ENCODE peak calls at places on chromosomes 7 and 10, in five cellular contexts. One of them, this sample, is unnamed.

GRCh38 chr7:16130127-16131110 is 290.9 kb downstream of the CRPPA start:
- DNase-seq in HepG2: no peak
- DNase-seq in SK-N-SH: no peak
- DNase-seq in GM12878: no peak
- DNase-seq in K562: no peak
- DNase-seq in this sample: no peak

GRCh38 chr7:25456467-25457171 is 228.3 kb upstream of the NPVF start:
- DNase-seq in HepG2: no peak
- DNase-seq in SK-N-SH: peak
- DNase-seq in GM12878: no peak
- DNase-seq in K562: no peak
- DNase-seq in this sample: no peak

GRCh38 chr10:116688241-116688711 is 54.1 kb downstream of the HSPA12A start:
- DNase-seq in HepG2: no peak
- DNase-seq in SK-N-SH: no peak
- DNase-seq in GM12878: no peak
- DNase-seq in K562: no peak
- DNase-seq in this sample: no peak

GRCh38 chr10:91006752-91007346 is 86.0 kb upstream of the ANKRD1 start:
- DNase-seq in HepG2: no peak
- DNase-seq in SK-N-SH: no peak
- DNase-seq in GM12878: peak
- DNase-seq in K562: no peak
- DNase-seq in this sample: no peak

GRCh38 chr10:47167591-47167990 is 132.4 kb upstream of the GDF10 start:
- DNase-seq in HepG2: no peak
- DNase-seq in SK-N-SH: no peak
- DNase-seq in GM12878: no peak
- DNase-seq in K562: no peak
- DNase-seq in this sample: no peak

GRCh38 chr7:83439021-83439420 is 209.9 kb downstream of the SEMA3E start:
- DNase-seq in HepG2: no peak
- DNase-seq in SK-N-SH: no peak
- DNase-seq in GM12878: no peak
- DNase-seq in K562: no peak
- DNase-seq in this sample: no peak

GRCh38 chr10:12703141-12703540 is 298.4 kb downstream of the CCDC3 start:
- DNase-seq in HepG2: no peak
- DNase-seq in SK-N-SH: no peak
- DNase-seq in GM12878: no peak
- DNase-seq in K562: no peak
- DNase-seq in this sample: no peak

GRCh38 chr7:79452495-79453265 is 787 bp downstream of the MAGI2 start:
- DNase-seq in HepG2: peak
- DNase-seq in SK-N-SH: peak
- DNase-seq in GM12878: no peak
- DNase-seq in K562: no peak
- DNase-seq in this sample: peak

GRCh38 chr10:113880236-113880635 is 25.8 kb downstream of the NHLRC2 start:
- DNase-seq in HepG2: no peak
- DNase-seq in SK-N-SH: no peak
- DNase-seq in GM12878: no peak
- DNase-seq in K562: no peak
- DNase-seq in this sample: no peak

GRCh38 chr10:97136744-97137143 is 49.0 kb downstream of the SLIT1 start:
- DNase-seq in HepG2: no peak
- DNase-seq in SK-N-SH: no peak
- DNase-seq in GM12878: no peak
- DNase-seq in K562: no peak
- DNase-seq in this sample: no peak

GRCh38 chr10:70445718-70446485 is 4.4 kb upstream of the NODAL start:
- DNase-seq in HepG2: no peak
- DNase-seq in SK-N-SH: no peak
- DNase-seq in GM12878: no peak
- DNase-seq in K562: no peak
- DNase-seq in this sample: no peak

GRCh38 chr7:19491821-19492452 is 216.9 kb downstream of the POLR1F start:
- DNase-seq in HepG2: no peak
- DNase-seq in SK-N-SH: peak
- DNase-seq in GM12878: no peak
- DNase-seq in K562: peak
- DNase-seq in this sample: peak

GRCh38 chr7:46859963-46860475 is 721.9 kb downstream of the TNS3 start:
- DNase-seq in HepG2: no peak
- DNase-seq in SK-N-SH: no peak
- DNase-seq in GM12878: no peak
- DNase-seq in K562: no peak
- DNase-seq in this sample: no peak

GRCh38 chr7:133053321-133053891 is 28.5 kb downstream of the CHCHD3 start:
- DNase-seq in HepG2: no peak
- DNase-seq in SK-N-SH: no peak
- DNase-seq in GM12878: no peak
- DNase-seq in K562: no peak
- DNase-seq in this sample: no peak

GRCh38 chr7:131543298-131543697 is 13.1 kb downstream of the PODXL start:
- DNase-seq in HepG2: no peak
- DNase-seq in SK-N-SH: no peak
- DNase-seq in GM12878: no peak
- DNase-seq in K562: no peak
- DNase-seq in this sample: no peak

GRCh38 chr7:101218236-101219130 is 518 bp downstream of the ZNHIT1 start:
- DNase-seq in HepG2: no peak
- DNase-seq in SK-N-SH: no peak
- DNase-seq in GM12878: no peak
- DNase-seq in K562: no peak
- DNase-seq in this sample: no peak

GRCh38 chr10:73843254-73843653 is 31.1 kb downstream of the CAMK2G start:
- DNase-seq in HepG2: no peak
- DNase-seq in SK-N-SH: no peak
- DNase-seq in GM12878: no peak
- DNase-seq in K562: no peak
- DNase-seq in this sample: no peak

GRCh38 chr10:44282606-44283300 is 102.1 kb downstream of the CXCL12 start:
- DNase-seq in HepG2: no peak
- DNase-seq in SK-N-SH: no peak
- DNase-seq in GM12878: no peak
- DNase-seq in K562: peak
- DNase-seq in this sample: no peak

GRCh38 chr7:1068656-1069055 is 19.3 kb upstream of the GPER1 start:
- DNase-seq in HepG2: peak
- DNase-seq in SK-N-SH: no peak
- DNase-seq in GM12878: no peak
- DNase-seq in K562: no peak
- DNase-seq in this sample: no peak

DNA sequence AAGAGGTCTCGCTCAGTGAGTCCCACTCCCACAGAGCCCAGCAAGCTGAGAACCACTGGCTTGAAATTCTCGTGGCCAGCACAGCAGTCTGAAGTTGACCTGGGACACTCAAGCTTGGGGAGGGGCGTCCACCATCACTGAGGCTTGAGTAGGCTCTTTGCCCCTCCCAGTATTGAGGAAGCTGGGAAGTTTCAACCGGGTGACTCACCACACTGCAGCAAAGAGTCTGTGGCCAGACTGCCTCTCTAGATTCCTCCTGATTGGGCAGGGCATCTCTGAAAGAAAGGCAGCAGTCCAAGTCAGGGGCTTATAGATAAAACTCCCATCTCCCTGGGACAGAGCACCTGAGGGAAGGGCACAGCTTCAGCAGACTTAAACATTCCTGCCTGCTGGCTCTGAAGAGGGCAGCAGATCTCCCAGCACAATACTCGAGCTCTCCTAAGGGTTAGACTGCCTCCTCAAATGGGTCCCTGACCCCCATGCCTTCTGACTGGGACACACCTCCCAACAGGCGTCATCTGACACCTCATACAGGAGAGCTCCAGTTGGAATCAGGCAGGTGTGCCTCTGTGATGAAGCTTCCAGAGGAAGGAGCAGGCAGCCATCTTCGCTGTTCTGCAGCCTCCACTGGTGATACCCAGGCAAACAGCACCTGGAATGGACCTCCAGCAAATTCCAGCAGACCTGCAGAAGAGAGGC is 970.9 kb upstream of the LRRN3 start:
- DNase-seq in HepG2: no peak
- DNase-seq in SK-N-SH: no peak
- DNase-seq in GM12878: no peak
- DNase-seq in K562: no peak
- DNase-seq in this sample: no peak
- TF ChIP-seq FOXM1 in HepG2: no peak
- TF ChIP-seq FOXM1 in SK-N-SH: no peak
- TF ChIP-seq FOXM1 in GM12878: no peak
- TF ChIP-seq FOXM1 in K562: no peak
- TF ChIP-seq FOXM1 in this sample: no peak

DNA sequence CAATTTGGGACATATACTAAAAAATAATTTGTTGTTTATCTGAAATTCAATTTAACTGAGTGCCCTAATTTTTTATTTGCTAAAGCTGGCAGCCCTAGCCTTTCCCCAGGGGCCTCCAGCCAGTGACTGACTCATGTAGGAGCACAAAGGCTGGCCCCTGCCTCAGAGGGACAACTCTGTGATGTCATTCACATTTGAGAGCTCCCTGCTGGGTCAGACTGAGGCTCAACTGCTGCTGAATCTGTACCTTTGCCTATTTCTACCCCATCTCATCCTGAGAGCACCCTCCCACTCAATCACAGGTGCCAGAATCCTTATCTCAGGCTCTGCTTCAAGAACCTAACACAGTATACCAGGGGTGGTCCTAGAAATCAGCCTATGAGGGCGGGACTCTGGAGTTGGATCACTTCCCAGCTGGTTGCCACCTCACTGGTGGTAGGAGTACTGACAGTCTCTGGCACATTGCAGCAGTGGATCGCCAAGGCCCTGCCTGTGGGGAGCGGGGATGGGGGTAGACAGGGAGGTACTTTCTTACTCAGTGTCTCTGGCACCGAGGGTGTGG is 11.6 kb downstream of the GCK start:
- DNase-seq in HepG2: no peak
- DNase-seq in SK-N-SH: no peak
- DNase-seq in GM12878: no peak
- DNase-seq in K562: no peak
- DNase-seq in this sample: peak
- TF ChIP-seq FOXM1 in HepG2: no peak
- TF ChIP-seq FOXM1 in SK-N-SH: no peak
- TF ChIP-seq FOXM1 in GM12878: no peak
- TF ChIP-seq FOXM1 in K562: no peak
- TF ChIP-seq FOXM1 in this sample: no peak

GRCh38 chr10:4111593-4111992 is 326.6 kb upstream of the KLF6 start:
- DNase-seq in HepG2: no peak
- DNase-seq in SK-N-SH: no peak
- DNase-seq in GM12878: no peak
- DNase-seq in K562: no peak
- DNase-seq in this sample: no peak
- TF ChIP-seq FOXM1 in HepG2: no peak
- TF ChIP-seq FOXM1 in SK-N-SH: no peak
- TF ChIP-seq FOXM1 in GM12878: no peak
- TF ChIP-seq FOXM1 in K562: no peak
- TF ChIP-seq FOXM1 in this sample: no peak

GRCh38 chr7:106679153-106679931 is 18.4 kb upstream of the CCDC71L start:
- DNase-seq in HepG2: no peak
- DNase-seq in SK-N-SH: no peak
- DNase-seq in GM12878: no peak
- DNase-seq in K562: peak
- DNase-seq in this sample: no peak

GRCh38 chr7:106683941-106684340 is 23.0 kb upstream of the CCDC71L start:
- DNase-seq in HepG2: no peak
- DNase-seq in SK-N-SH: no peak
- DNase-seq in GM12878: no peak
- DNase-seq in K562: no peak
- DNase-seq in this sample: no peak

GRCh38 chr7:106678795-106679152 is 17.8 kb upstream of the CCDC71L start:
- DNase-seq in HepG2: no peak
- DNase-seq in SK-N-SH: no peak
- DNase-seq in GM12878: no peak
- DNase-seq in K562: no peak
- DNase-seq in this sample: no peak

DNA sequence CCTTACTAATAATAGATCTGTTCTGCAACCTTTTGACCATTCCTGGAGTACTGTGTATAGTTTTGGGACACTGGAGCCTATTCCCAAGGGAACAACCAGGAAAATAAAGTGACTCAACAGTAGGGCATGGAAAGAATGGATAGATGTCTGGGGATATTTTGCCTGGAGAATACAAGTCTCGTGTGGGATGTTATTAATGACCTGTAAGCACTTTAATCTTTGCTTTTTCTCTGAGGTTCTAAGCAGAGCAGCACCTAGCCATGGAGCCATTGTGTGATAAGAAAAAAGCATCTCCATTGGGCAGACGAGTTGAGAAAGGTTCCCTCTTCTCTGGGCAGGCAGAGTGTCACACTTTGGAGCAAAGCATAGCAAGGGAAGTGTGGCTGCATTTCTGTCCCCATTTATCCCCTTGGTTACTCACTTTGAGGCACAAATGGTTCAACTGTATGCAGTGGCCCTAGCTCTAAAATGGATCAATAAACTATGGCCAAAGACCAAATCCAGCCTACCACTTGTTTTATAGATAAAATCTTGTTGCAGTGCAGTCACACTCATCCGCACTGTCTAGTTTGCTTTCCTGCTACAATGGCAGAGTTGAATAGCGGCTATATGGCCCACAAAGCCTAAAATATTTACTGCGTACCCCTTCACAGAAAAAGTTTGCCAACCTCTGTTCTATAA is 21.0 kb upstream of the CCDC71L start:
- DNase-seq in HepG2: no peak
- DNase-seq in SK-N-SH: no peak
- DNase-seq in GM12878: no peak
- DNase-seq in K562: no peak
- DNase-seq in this sample: no peak
- TF ChIP-seq FOXM1 in HepG2: no peak
- TF ChIP-seq FOXM1 in SK-N-SH: no peak
- TF ChIP-seq FOXM1 in GM12878: no peak
- TF ChIP-seq FOXM1 in K562: no peak
- TF ChIP-seq FOXM1 in this sample: no peak

DNA sequence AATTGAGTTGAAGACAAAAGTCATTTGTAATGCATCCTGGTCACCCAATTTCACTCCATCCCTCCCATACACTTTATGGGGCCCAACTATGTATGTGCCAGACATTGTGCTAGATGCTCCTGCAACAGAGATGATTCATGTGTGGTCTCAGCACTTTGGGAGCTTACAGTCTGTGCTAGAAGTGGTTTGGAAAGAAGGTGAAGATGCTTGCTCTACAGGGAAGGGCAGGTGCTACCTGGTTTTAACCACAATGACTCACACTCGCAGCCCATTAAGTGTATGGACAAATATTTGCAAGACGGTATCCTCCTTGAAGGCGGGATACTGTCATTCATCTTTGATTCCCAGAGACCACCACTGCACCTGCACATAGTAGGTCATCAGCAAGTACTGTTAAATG is 257.6 kb downstream of the OTUD1 start:
- DNase-seq in HepG2: no peak
- DNase-seq in SK-N-SH: no peak
- DNase-seq in GM12878: no peak
- DNase-seq in K562: no peak
- DNase-seq in this sample: no peak
- TF ChIP-seq FOXM1 in HepG2: no peak
- TF ChIP-seq FOXM1 in SK-N-SH: no peak
- TF ChIP-seq FOXM1 in GM12878: no peak
- TF ChIP-seq FOXM1 in K562: no peak
- TF ChIP-seq FOXM1 in this sample: no peak